ENCODE peak calls at places on chromosomes 6 and 20, in eight cellular contexts. R, A, G, Q, J, T, V and C are unnamed samples.

GRCh38 chr20:54611701-54612487 is 136.5 kb downstream of the DOK5 start:
- DNase-seq in R (no peak), A (no peak), G (no peak), Q (no peak), J (no peak), T (no peak), V (no peak), C (no peak)

GRCh38 chr20:2879148-2879547 is 5.9 kb downstream of the PTPRA start:
- DNase-seq in R (peak), A (no peak), G (peak), Q (no peak), J (no peak), T (no peak), V (no peak), C (no peak)

GRCh38 chr6:127582777-127583462 is 5.9 kb downstream of the C6orf58 start:
- DNase-seq in R (no peak), A (no peak), G (peak), Q (no peak), J (no peak), T (no peak), V (peak), C (no peak)

GRCh38 chr20:41572010-41572572 is 46.1 kb downstream of the CHD6 start:
- DNase-seq in R (no peak), A (peak), G (no peak), Q (no peak), J (peak), T (no peak), V (no peak), C (no peak)

GRCh38 chr6:113998811-113999210 is 27.9 kb upstream of the HDAC2 start:
- DNase-seq in R (peak), A (no peak), G (no peak), Q (no peak), J (no peak), T (no peak), V (no peak), C (no peak)

GRCh38 chr6:166330612-166331011 is 11.7 kb downstream of the SFT2D1 start:
- DNase-seq in R (peak), A (no peak), G (no peak), Q (no peak), J (no peak), T (no peak), V (no peak), C (peak)

GRCh38 chr6:116265081-116265829 is 11.4 kb upstream of the TSPYL4 start:
- DNase-seq in R (no peak), A (no peak), G (peak), Q (peak), J (no peak), T (no peak), V (no peak), C (peak)

GRCh38 chr20:50580842-50581544 is 70.8 kb downstream of the PTPN1 start:
- DNase-seq in R (no peak), A (no peak), G (no peak), Q (no peak), J (no peak), T (no peak), V (no peak), C (no peak)

GRCh38 chr6:7311920-7312615 is 931 bp downstream of the SSR1 start:
- DNase-seq in R (peak), A (no peak), G (peak), Q (no peak), J (no peak), T (no peak), V (peak), C (no peak)

GRCh38 chr6:108627692-108628565 is 67.2 kb downstream of the FOXO3 start:
- DNase-seq in R (no peak), A (no peak), G (peak), Q (no peak), J (no peak), T (no peak), V (peak), C (no peak)

GRCh38 chr6:85468326-85468725 is 18.4 kb downstream of the NT5E start:
- DNase-seq in R (no peak), A (no peak), G (peak), Q (peak), J (no peak), T (no peak), V (no peak), C (no peak)

GRCh38 chr6:26022166-26022510 is 59.5 kb downstream of the TRIM38 start:
- DNase-seq in R (peak), A (peak), G (peak), Q (peak), J (peak), T (peak), V (peak), C (peak)

GRCh38 chr20:1505361-1505760 is 14.1 kb upstream of the SIRPB2 start:
- DNase-seq in R (no peak), A (no peak), G (peak), Q (no peak), J (no peak), T (no peak), V (no peak), C (no peak)